ENCODE peak calls at places on chromosomes 5 and 9, in seven cellular contexts. One of them, this sample, is unnamed.

GRCh38 chr5:72604111-72604792 is 97.0 kb upstream of the ZNF366 start:
- DNase-seq in stimulated activated naive B cell treated with anti-CD40 and anti-IgM and Interleukin-4, amounts not matched to agents 10 μg/mL and 1 μg/mL and 100 μg/mL, for 72 hours: no peak
- DNase-seq in activated CD8-positive, alpha-beta memory T cell treated with anti-CD3 and anti-CD28 coated beads, Interleukin-2, amount 50 U/mL, for 48 hours: no peak
- DNase-seq in K562: no peak
- DNase-seq in HT-29: no peak
- DNase-seq in stimulated activated CD8-positive, alpha-beta memory T cell treated with anti-CD3 and anti-CD28 coated beads, Interleukin-4, amount 100 ng/mL, for 1 hour: no peak
- DNase-seq in GM23338: no peak
- DNase-seq in this sample: no peak

GRCh38 chr9:10678790-10679189 is 66.0 kb upstream of the PTPRD start:
- DNase-seq in activated CD8-positive, alpha-beta memory T cell treated with anti-CD3 and anti-CD28 coated beads, Interleukin-2, amount 50 U/mL, for 48 hours: no peak
- DNase-seq in stimulated activated CD8-positive, alpha-beta memory T cell treated with anti-CD3 and anti-CD28 coated beads, Interleukin-4, amount 100 ng/mL, for 1 hour: no peak
- DNase-seq in K562: no peak
- DNase-seq in stimulated activated naive B cell treated with anti-CD40 and anti-IgM and Interleukin-4, amounts not matched to agents 10 μg/mL and 1 μg/mL and 100 μg/mL, for 72 hours: no peak
- DNase-seq in GM23338: no peak
- DNase-seq in HT-29: no peak
- DNase-seq in this sample: no peak

GRCh38 chr5:122978068-122978467 is 58.5 kb downstream of the PPIC start:
- DNase-seq in stimulated activated CD8-positive, alpha-beta memory T cell treated with anti-CD3 and anti-CD28 coated beads, Interleukin-4, amount 100 ng/mL, for 1 hour: no peak
- DNase-seq in stimulated activated naive B cell treated with anti-CD40 and anti-IgM and Interleukin-4, amounts not matched to agents 10 μg/mL and 1 μg/mL and 100 μg/mL, for 72 hours: no peak
- DNase-seq in GM23338: no peak
- DNase-seq in activated CD8-positive, alpha-beta memory T cell treated with anti-CD3 and anti-CD28 coated beads, Interleukin-2, amount 50 U/mL, for 48 hours: no peak
- DNase-seq in HT-29: no peak
- DNase-seq in K562: no peak
- DNase-seq in this sample: no peak

GRCh38 chr9:22117511-22118388 is 108.6 kb upstream of the CDKN2B start:
- DNase-seq in activated CD8-positive, alpha-beta memory T cell treated with anti-CD3 and anti-CD28 coated beads, Interleukin-2, amount 50 U/mL, for 48 hours: no peak
- DNase-seq in K562: no peak
- DNase-seq in stimulated activated naive B cell treated with anti-CD40 and anti-IgM and Interleukin-4, amounts not matched to agents 10 μg/mL and 1 μg/mL and 100 μg/mL, for 72 hours: no peak
- DNase-seq in stimulated activated CD8-positive, alpha-beta memory T cell treated with anti-CD3 and anti-CD28 coated beads, Interleukin-4, amount 100 ng/mL, for 1 hour: no peak
- DNase-seq in GM23338: peak; percentile 56
- DNase-seq in HT-29: no peak
- DNase-seq in this sample: peak; percentile 37

GRCh38 chr5:87139795-87140194 is 127.9 kb upstream of the RASA1 start:
- DNase-seq in K562: no peak
- DNase-seq in stimulated activated naive B cell treated with anti-CD40 and anti-IgM and Interleukin-4, amounts not matched to agents 10 μg/mL and 1 μg/mL and 100 μg/mL, for 72 hours: no peak
- DNase-seq in GM23338: no peak
- DNase-seq in stimulated activated CD8-positive, alpha-beta memory T cell treated with anti-CD3 and anti-CD28 coated beads, Interleukin-4, amount 100 ng/mL, for 1 hour: no peak
- DNase-seq in activated CD8-positive, alpha-beta memory T cell treated with anti-CD3 and anti-CD28 coated beads, Interleukin-2, amount 50 U/mL, for 48 hours: no peak
- DNase-seq in HT-29: no peak
- DNase-seq in this sample: no peak

GRCh38 chr5:31492824-31493223 is 39.1 kb downstream of the DROSHA start:
- DNase-seq in K562: no peak
- DNase-seq in GM23338: peak; percentile 28
- DNase-seq in activated CD8-positive, alpha-beta memory T cell treated with anti-CD3 and anti-CD28 coated beads, Interleukin-2, amount 50 U/mL, for 48 hours: no peak
- DNase-seq in HT-29: no peak
- DNase-seq in stimulated activated CD8-positive, alpha-beta memory T cell treated with anti-CD3 and anti-CD28 coated beads, Interleukin-4, amount 100 ng/mL, for 1 hour: no peak
- DNase-seq in stimulated activated naive B cell treated with anti-CD40 and anti-IgM and Interleukin-4, amounts not matched to agents 10 μg/mL and 1 μg/mL and 100 μg/mL, for 72 hours: no peak
- DNase-seq in this sample: no peak

GRCh38 chr5:173826921-173827350 is 61.2 kb upstream of the CPEB4 start:
- DNase-seq in HT-29: no peak
- DNase-seq in K562: no peak
- DNase-seq in activated CD8-positive, alpha-beta memory T cell treated with anti-CD3 and anti-CD28 coated beads, Interleukin-2, amount 50 U/mL, for 48 hours: no peak
- DNase-seq in GM23338: no peak
- DNase-seq in stimulated activated naive B cell treated with anti-CD40 and anti-IgM and Interleukin-4, amounts not matched to agents 10 μg/mL and 1 μg/mL and 100 μg/mL, for 72 hours: no peak
- DNase-seq in stimulated activated CD8-positive, alpha-beta memory T cell treated with anti-CD3 and anti-CD28 coated beads, Interleukin-4, amount 100 ng/mL, for 1 hour: no peak
- DNase-seq in this sample: no peak

GRCh38 chr5:150141544-150142188 is 14.0 kb downstream of the PDGFRB start:
- DNase-seq in stimulated activated CD8-positive, alpha-beta memory T cell treated with anti-CD3 and anti-CD28 coated beads, Interleukin-4, amount 100 ng/mL, for 1 hour: no peak
- DNase-seq in GM23338: peak; percentile 56
- DNase-seq in stimulated activated naive B cell treated with anti-CD40 and anti-IgM and Interleukin-4, amounts not matched to agents 10 μg/mL and 1 μg/mL and 100 μg/mL, for 72 hours: no peak
- DNase-seq in K562: no peak
- DNase-seq in HT-29: no peak
- DNase-seq in activated CD8-positive, alpha-beta memory T cell treated with anti-CD3 and anti-CD28 coated beads, Interleukin-2, amount 50 U/mL, for 48 hours: no peak
- DNase-seq in this sample: no peak

GRCh38 chr9:114677418-114677817 is 4.6 kb downstream of the TEX48 start:
- DNase-seq in GM23338: no peak
- DNase-seq in stimulated activated naive B cell treated with anti-CD40 and anti-IgM and Interleukin-4, amounts not matched to agents 10 μg/mL and 1 μg/mL and 100 μg/mL, for 72 hours: no peak
- DNase-seq in activated CD8-positive, alpha-beta memory T cell treated with anti-CD3 and anti-CD28 coated beads, Interleukin-2, amount 50 U/mL, for 48 hours: no peak
- DNase-seq in HT-29: peak; percentile 71
- DNase-seq in stimulated activated CD8-positive, alpha-beta memory T cell treated with anti-CD3 and anti-CD28 coated beads, Interleukin-4, amount 100 ng/mL, for 1 hour: no peak
- DNase-seq in K562: no peak
- DNase-seq in this sample: peak; percentile 67

GRCh38 chr5:103315455-103315854 is 56.9 kb downstream of the MACIR start:
- DNase-seq in activated CD8-positive, alpha-beta memory T cell treated with anti-CD3 and anti-CD28 coated beads, Interleukin-2, amount 50 U/mL, for 48 hours: no peak
- DNase-seq in HT-29: no peak
- DNase-seq in GM23338: no peak
- DNase-seq in stimulated activated naive B cell treated with anti-CD40 and anti-IgM and Interleukin-4, amounts not matched to agents 10 μg/mL and 1 μg/mL and 100 μg/mL, for 72 hours: no peak
- DNase-seq in K562: no peak
- DNase-seq in stimulated activated CD8-positive, alpha-beta memory T cell treated with anti-CD3 and anti-CD28 coated beads, Interleukin-4, amount 100 ng/mL, for 1 hour: no peak
- DNase-seq in this sample: no peak

GRCh38 chr5:178068293-178068692 is 45.0 kb upstream of the N4BP3 start:
- DNase-seq in K562: no peak
- DNase-seq in GM23338: no peak
- DNase-seq in stimulated activated naive B cell treated with anti-CD40 and anti-IgM and Interleukin-4, amounts not matched to agents 10 μg/mL and 1 μg/mL and 100 μg/mL, for 72 hours: peak; percentile 12
- DNase-seq in HT-29: no peak
- DNase-seq in stimulated activated CD8-positive, alpha-beta memory T cell treated with anti-CD3 and anti-CD28 coated beads, Interleukin-4, amount 100 ng/mL, for 1 hour: no peak
- DNase-seq in activated CD8-positive, alpha-beta memory T cell treated with anti-CD3 and anti-CD28 coated beads, Interleukin-2, amount 50 U/mL, for 48 hours: no peak
- DNase-seq in this sample: peak; percentile 58

This sample was measured in SW480.